ENCODE peak calls at places on chromosomes 1 and 21, in seven cellular contexts. X is LoVo; M is activated CD4-positive, CD25-positive, alpha-beta regulatory T cell; Y is kidney glomerular epithelial cell; U is CD4-positive, alpha-beta T cell; E is ureter; H is glutamatergic neuron. J is an unnamed sample.

GRCh38 chr1:55575571-55576279 is 360.6 kb upstream of the USP24 start:
- DNase-seq in X (no peak), M (no peak), Y (no peak), U (no peak), E (peak), H (no peak), J (no peak)

GRCh38 chr1:217115404-217116380 is 392.5 kb upstream of the ESRRG start:
- DNase-seq in X (no peak), M (no peak), Y (no peak), U (no peak), E (no peak), H (no peak), J (no peak)

GRCh38 chr21:42431196-42431595 is 27.5 kb downstream of the UBASH3A start:
- DNase-seq in X (no peak), M (no peak), Y (no peak), U (no peak), E (no peak), H (no peak), J (no peak)

GRCh38 chr1:44294588-44295007 is 60.5 kb downstream of the ERI3 start:
- DNase-seq in X (no peak), M (no peak), Y (no peak), U (no peak), E (peak), H (peak), J (no peak)

GRCh38 chr1:30763654-30764248 is 6.2 kb upstream of the LAPTM5 start:
- DNase-seq in X (no peak), M (no peak), Y (peak), U (no peak), E (no peak), H (no peak), J (no peak)

GRCh38 chr1:24134376-24134775 is 8.6 kb downstream of the IL22RA1 start:
- DNase-seq in X (no peak), M (no peak), Y (no peak), U (no peak), E (no peak), H (no peak), J (no peak)

GRCh38 chr1:174659823-174660222 is 212.1 kb downstream of the GPR52 start:
- DNase-seq in X (no peak), M (no peak), Y (peak), U (no peak), E (no peak), H (no peak), J (no peak)

GRCh38 chr1:6819641-6820040 is 34.4 kb downstream of the CAMTA1 start:
- DNase-seq in X (no peak), M (no peak), Y (no peak), U (no peak), E (no peak), H (no peak), J (no peak)

GRCh38 chr1:178121883-178122282 is 28.0 kb downstream of the RASAL2 start:
- DNase-seq in X (no peak), M (no peak), Y (no peak), U (no peak), E (no peak), H (no peak), J (no peak)

GRCh38 chr1:175171214-175171913 is 21.2 kb downstream of the KIAA0040 start:
- DNase-seq in X (no peak), M (no peak), Y (no peak), U (no peak), E (no peak), H (no peak), J (no peak)

GRCh38 chr1:115829023-115829674 is 11.8 kb downstream of the NHLH2 start:
- DNase-seq in X (no peak), M (no peak), Y (peak), U (no peak), E (no peak), H (peak), J (no peak)

GRCh38 chr1:215643592-215644321 is 76.7 kb downstream of the KCTD3 start:
- DNase-seq in X (no peak), M (no peak), Y (no peak), U (no peak), E (no peak), H (no peak), J (no peak)

GRCh38 chr1:116218922-116219321 is 107.7 kb downstream of the MAB21L3 start:
- DNase-seq in X (no peak), M (no peak), Y (no peak), U (no peak), E (no peak), H (no peak), J (no peak)

GRCh38 chr1:184791199-184791935 is 36.7 kb upstream of the EDEM3 start:
- DNase-seq in X (no peak), M (no peak), Y (no peak), U (no peak), E (no peak), H (no peak), J (no peak)

GRCh38 chr1:228141082-228141870 is 1.2 kb downstream of the GUK1 start:
- DNase-seq in X (no peak), M (no peak), Y (peak), U (no peak), E (peak), H (no peak), J (peak)

GRCh38 chr1:241641748-241642592 is 1.8 kb upstream of the CHML start:
- DNase-seq in X (peak), M (no peak), Y (peak), U (no peak), E (no peak), H (no peak), J (no peak)

GRCh38 chr1:50350868-50351267 is 72.4 kb downstream of the DMRTA2 start:
- DNase-seq in X (no peak), M (no peak), Y (no peak), U (no peak), E (no peak), H (no peak), J (no peak)

GRCh38 chr1:154323493-154323892 is 1.8 kb upstream of the ATP8B2 start:
- DNase-seq in X (no peak), M (no peak), Y (no peak), U (no peak), E (no peak), H (no peak), J (no peak)

GRCh38 chr1:24351247-24351646 is 32.1 kb downstream of the GRHL3 start:
- DNase-seq in X (no peak), M (no peak), Y (no peak), U (no peak), E (no peak), H (no peak), J (no peak)

GRCh38 chr1:84020151-84020550 is 21.2 kb upstream of the TTLL7 start:
- DNase-seq in X (no peak), M (no peak), Y (no peak), U (no peak), E (peak), H (no peak), J (peak)

GRCh38 chr1:161196521-161197451 is 2.1 kb downstream of the ADAMTS4 start:
- DNase-seq in X (no peak), M (no peak), Y (no peak), U (no peak), E (no peak), H (no peak), J (no peak)

GRCh38 chr1:93013311-93014091 is 52.2 kb upstream of the DIPK1A start:
- DNase-seq in X (no peak), M (no peak), Y (no peak), U (no peak), E (no peak), H (no peak), J (no peak)

GRCh38 chr1:36606908-36607651 is 124.4 kb upstream of the CSF3R start:
- DNase-seq in X (no peak), M (no peak), Y (no peak), U (no peak), E (no peak), H (no peak), J (no peak)

GRCh38 chr1:4754816-4755215 is 100.4 kb downstream of the AJAP1 start:
- DNase-seq in X (no peak), M (no peak), Y (no peak), U (no peak), E (no peak), H (no peak), J (no peak)

GRCh38 chr1:84665703-84666317 is 24.5 kb downstream of the SSX2IP start:
- DNase-seq in X (no peak), M (no peak), Y (no peak), U (no peak), E (no peak), H (no peak), J (no peak)

GRCh38 chr21:37675202-37675801 is 241.0 kb downstream of the KCNJ6 start:
- DNase-seq in X (peak), M (peak), Y (peak), U (peak), E (peak), H (peak), J (no peak)

GRCh38 chr21:46108827-46109226 is 10.9 kb downstream of the COL6A2 start:
- DNase-seq in X (no peak), M (no peak), Y (no peak), U (no peak), E (no peak), H (no peak), J (no peak)

GRCh38 chr1:44947774-44948311 is 38.6 kb downstream of the EIF2B3 start:
- DNase-seq in X (no peak), M (no peak), Y (no peak), U (no peak), E (no peak), H (no peak), J (no peak)

GRCh38 chr1:156666862-156667609 is 10.2 kb downstream of the NES start:
- DNase-seq in X (no peak), M (no peak), Y (no peak), U (no peak), E (no peak), H (no peak), J (no peak)

GRCh38 chr1:56645663-56646330 is 683 bp downstream of the PRKAA2 start:
- DNase-seq in X (peak), M (no peak), Y (peak), U (no peak), E (no peak), H (peak), J (no peak)

GRCh38 chr21:45006536-45007079 is 66.8 kb downstream of the SLX9 start:
- DNase-seq in X (no peak), M (no peak), Y (no peak), U (no peak), E (no peak), H (peak), J (no peak)

GRCh38 chr1:167412072-167412471 is 106.3 kb downstream of the CD247 start:
- DNase-seq in X (no peak), M (no peak), Y (no peak), U (no peak), E (no peak), H (no peak), J (no peak)

GRCh38 chr21:31903896-31904295 is 31.1 kb downstream of the HUNK start:
- DNase-seq in X (no peak), M (no peak), Y (no peak), U (no peak), E (no peak), H (no peak), J (no peak)

GRCh38 chr1:205983925-205984725 is 19.1 kb downstream of the RAB7B start:
- DNase-seq in X (peak), M (no peak), Y (peak), U (no peak), E (peak), H (peak), J (peak)

GRCh38 chr1:22888320-22889075 is 84.2 kb downstream of the LACTBL1 start:
- DNase-seq in X (no peak), M (no peak), Y (peak), U (no peak), E (no peak), H (no peak), J (no peak)

GRCh38 chr1:104238991-104239390 is 489.3 kb downstream of the AMY1C start:
- DNase-seq in X (no peak), M (no peak), Y (no peak), U (no peak), E (no peak), H (no peak), J (no peak)

GRCh38 chr1:65195495-65196417 is 47.8 kb downstream of the AK4 start:
- DNase-seq in X (no peak), M (no peak), Y (no peak), U (no peak), E (no peak), H (no peak), J (no peak)

GRCh38 chr1:82317671-82318070 is 516.9 kb downstream of the ADGRL2 start:
- DNase-seq in X (no peak), M (no peak), Y (no peak), U (no peak), E (no peak), H (no peak), J (no peak)

GRCh38 chr21:39523398-39523797 is 71.6 kb downstream of the SH3BGR start:
- DNase-seq in X (no peak), M (no peak), Y (no peak), U (no peak), E (no peak), H (no peak), J (no peak)

J was measured in LNCaP clone FGC.